ENCODE peak calls at places on chromosomes 4 and X, in ten cellular contexts. One of them, this sample, is unnamed.

GRCh38 chrX:108642273-108642628 is 94.1 kb downstream of the IRS4 start:
- DNase-seq in activated naive CD4-positive, alpha-beta T cell treated with anti-CD3 and anti-CD28 coated beads, Interleukin-2, amount 10 ng/mL, durations not matched to agents 7 days and 5 days: no peak
- DNase-seq in fibroblast of the aortic adventitia: no peak
- DNase-seq in ELR: no peak
- DNase-seq in GM23248: no peak
- DNase-seq in HFFc6: no peak
- DNase-seq in AG09309: no peak
- DNase-seq in T-cell: no peak
- DNase-seq in fibroblast of lung: no peak
- DNase-seq in SK-N-SH: no peak
- DNase-seq in this sample: no peak

GRCh38 chrX:153726286-153727107 is 1.8 kb downstream of the ABCD1 start:
- DNase-seq in AG09309: no peak
- DNase-seq in ELR: peak
- DNase-seq in SK-N-SH: peak
- DNase-seq in fibroblast of lung: peak
- DNase-seq in activated naive CD4-positive, alpha-beta T cell treated with anti-CD3 and anti-CD28 coated beads, Interleukin-2, amount 10 ng/mL, durations not matched to agents 7 days and 5 days: peak
- DNase-seq in T-cell: peak
- DNase-seq in fibroblast of the aortic adventitia: peak
- DNase-seq in GM23248: peak
- DNase-seq in HFFc6: peak
- DNase-seq in this sample: no peak

GRCh38 chr4:121459056-121459455 is 78.2 kb upstream of the QRFPR start:
- DNase-seq in GM23248: no peak
- DNase-seq in ELR: no peak
- DNase-seq in T-cell: no peak
- DNase-seq in SK-N-SH: no peak
- DNase-seq in HFFc6: no peak
- DNase-seq in fibroblast of lung: no peak
- DNase-seq in activated naive CD4-positive, alpha-beta T cell treated with anti-CD3 and anti-CD28 coated beads, Interleukin-2, amount 10 ng/mL, durations not matched to agents 7 days and 5 days: no peak
- DNase-seq in fibroblast of the aortic adventitia: no peak
- DNase-seq in AG09309: no peak
- DNase-seq in this sample: no peak

GRCh38 chr4:185412412-185412811 is 13.4 kb downstream of the UFSP2 start:
- DNase-seq in fibroblast of lung: no peak
- DNase-seq in GM23248: peak
- DNase-seq in AG09309: no peak
- DNase-seq in SK-N-SH: no peak
- DNase-seq in T-cell: no peak
- DNase-seq in HFFc6: no peak
- DNase-seq in activated naive CD4-positive, alpha-beta T cell treated with anti-CD3 and anti-CD28 coated beads, Interleukin-2, amount 10 ng/mL, durations not matched to agents 7 days and 5 days: no peak
- DNase-seq in fibroblast of the aortic adventitia: no peak
- DNase-seq in ELR: peak
- DNase-seq in this sample: no peak

GRCh38 chr4:83212041-83212851 is 72.4 kb downstream of the COQ2 start:
- DNase-seq in AG09309: no peak
- DNase-seq in GM23248: no peak
- DNase-seq in T-cell: peak
- DNase-seq in SK-N-SH: no peak
- DNase-seq in HFFc6: no peak
- DNase-seq in ELR: no peak
- DNase-seq in fibroblast of lung: no peak
- DNase-seq in fibroblast of the aortic adventitia: no peak
- DNase-seq in activated naive CD4-positive, alpha-beta T cell treated with anti-CD3 and anti-CD28 coated beads, Interleukin-2, amount 10 ng/mL, durations not matched to agents 7 days and 5 days: peak
- DNase-seq in this sample: no peak

GRCh38 chrX:16978193-16978984 is 31.9 kb downstream of the REPS2 start:
- DNase-seq in fibroblast of the aortic adventitia: no peak
- DNase-seq in GM23248: no peak
- DNase-seq in ELR: no peak
- DNase-seq in activated naive CD4-positive, alpha-beta T cell treated with anti-CD3 and anti-CD28 coated beads, Interleukin-2, amount 10 ng/mL, durations not matched to agents 7 days and 5 days: no peak
- DNase-seq in fibroblast of lung: no peak
- DNase-seq in HFFc6: no peak
- DNase-seq in SK-N-SH: no peak
- DNase-seq in AG09309: no peak
- DNase-seq in T-cell: no peak
- DNase-seq in this sample: no peak

GRCh38 chr4:113069212-113069892 is 19.9 kb downstream of the ANK2 start:
- DNase-seq in AG09309: no peak
- DNase-seq in fibroblast of lung: peak
- DNase-seq in T-cell: no peak
- DNase-seq in HFFc6: peak
- DNase-seq in ELR: peak
- DNase-seq in fibroblast of the aortic adventitia: no peak
- DNase-seq in SK-N-SH: no peak
- DNase-seq in activated naive CD4-positive, alpha-beta T cell treated with anti-CD3 and anti-CD28 coated beads, Interleukin-2, amount 10 ng/mL, durations not matched to agents 7 days and 5 days: no peak
- DNase-seq in GM23248: peak
- DNase-seq in this sample: no peak

GRCh38 chr4:171650543-171650942 is 162.7 kb upstream of the GALNTL6 start:
- DNase-seq in fibroblast of lung: no peak
- DNase-seq in HFFc6: no peak
- DNase-seq in ELR: peak
- DNase-seq in GM23248: no peak
- DNase-seq in fibroblast of the aortic adventitia: no peak
- DNase-seq in T-cell: no peak
- DNase-seq in SK-N-SH: peak
- DNase-seq in AG09309: no peak
- DNase-seq in activated naive CD4-positive, alpha-beta T cell treated with anti-CD3 and anti-CD28 coated beads, Interleukin-2, amount 10 ng/mL, durations not matched to agents 7 days and 5 days: no peak
- DNase-seq in this sample: no peak

GRCh38 chrX:15384304-15384703 is at the start of gene VEGFD:
- DNase-seq in fibroblast of lung: peak
- DNase-seq in activated naive CD4-positive, alpha-beta T cell treated with anti-CD3 and anti-CD28 coated beads, Interleukin-2, amount 10 ng/mL, durations not matched to agents 7 days and 5 days: no peak
- DNase-seq in fibroblast of the aortic adventitia: peak
- DNase-seq in GM23248: peak
- DNase-seq in HFFc6: no peak
- DNase-seq in AG09309: no peak
- DNase-seq in SK-N-SH: no peak
- DNase-seq in ELR: no peak
- DNase-seq in T-cell: no peak
- DNase-seq in this sample: no peak

GRCh38 chr4:27048350-27049100 is 187.9 kb downstream of the STIM2 start:
- DNase-seq in fibroblast of the aortic adventitia: peak
- DNase-seq in activated naive CD4-positive, alpha-beta T cell treated with anti-CD3 and anti-CD28 coated beads, Interleukin-2, amount 10 ng/mL, durations not matched to agents 7 days and 5 days: no peak
- DNase-seq in ELR: peak
- DNase-seq in AG09309: no peak
- DNase-seq in T-cell: no peak
- DNase-seq in HFFc6: peak
- DNase-seq in SK-N-SH: peak
- DNase-seq in GM23248: peak
- DNase-seq in fibroblast of lung: peak
- DNase-seq in this sample: peak

GRCh38 chr4:185282968-185283367 is 73.6 kb downstream of the SNX25 start:
- DNase-seq in GM23248: peak
- DNase-seq in ELR: peak
- DNase-seq in HFFc6: no peak
- DNase-seq in activated naive CD4-positive, alpha-beta T cell treated with anti-CD3 and anti-CD28 coated beads, Interleukin-2, amount 10 ng/mL, durations not matched to agents 7 days and 5 days: no peak
- DNase-seq in T-cell: no peak
- DNase-seq in fibroblast of the aortic adventitia: peak
- DNase-seq in SK-N-SH: no peak
- DNase-seq in AG09309: no peak
- DNase-seq in fibroblast of lung: peak
- DNase-seq in this sample: no peak

GRCh38 chr4:2256781-2257191 is 5.1 kb downstream of the MXD4 start:
- DNase-seq in fibroblast of the aortic adventitia: no peak
- DNase-seq in SK-N-SH: peak
- DNase-seq in T-cell: no peak
- DNase-seq in ELR: no peak
- DNase-seq in fibroblast of lung: no peak
- DNase-seq in activated naive CD4-positive, alpha-beta T cell treated with anti-CD3 and anti-CD28 coated beads, Interleukin-2, amount 10 ng/mL, durations not matched to agents 7 days and 5 days: peak
- DNase-seq in GM23248: no peak
- DNase-seq in AG09309: no peak
- DNase-seq in HFFc6: no peak
- DNase-seq in this sample: peak